ENCODE peak calls at places on chromosome 3, in nine cellular contexts. Z, J, I, P, G, A, C, T and R are unnamed samples.

GRCh38 chr3:146390006-146390772 is 79.2 kb downstream of the PLSCR2 start:
- DNase-seq in Z (no peak), J (no peak), I (no peak), P (no peak), G (no peak), A (no peak), C (no peak), T (no peak), R (no peak)

GRCh38 chr3:178353292-178353814 is 182.9 kb upstream of the KCNMB2 start:
- DNase-seq in Z (no peak), J (no peak), I (no peak), P (no peak), G (no peak), A (no peak), C (no peak), T (no peak), R (no peak)

GRCh38 chr3:146250449-146251382 is at the start of gene PLSCR4:
- DNase-seq in Z (peak), J (no peak), I (peak), P (no peak), G (peak), A (no peak), C (peak), T (no peak), R (peak)

GRCh38 chr3:127105587-127105986 is 87.3 kb upstream of the PRR23E start:
- DNase-seq in Z (no peak), J (no peak), I (no peak), P (no peak), G (no peak), A (no peak), C (no peak), T (no peak), R (no peak)

GRCh38 chr3:170137971-170138370 is 43.6 kb downstream of the PHC3 start:
- DNase-seq in Z (no peak), J (no peak), I (no peak), P (no peak), G (no peak), A (no peak), C (no peak), T (no peak), R (no peak)

GRCh38 chr3:21718161-21718765 is 32.7 kb downstream of the ZNF385D start:
- DNase-seq in Z (no peak), J (no peak), I (no peak), P (no peak), G (no peak), A (no peak), C (no peak), T (no peak), R (no peak)

GRCh38 chr3:141278196-141279073 is 46.8 kb downstream of the PXYLP1 start:
- DNase-seq in Z (no peak), J (no peak), I (no peak), P (no peak), G (no peak), A (no peak), C (no peak), T (no peak), R (no peak)

GRCh38 chr3:128282392-128283196 is 129.3 kb downstream of the EEFSEC start:
- DNase-seq in Z (peak), J (no peak), I (no peak), P (no peak), G (no peak), A (no peak), C (peak), T (no peak), R (peak)

GRCh38 chr3:63364495-63364894 is 86.4 kb downstream of the SYNPR start:
- DNase-seq in Z (no peak), J (no peak), I (no peak), P (no peak), G (no peak), A (no peak), C (no peak), T (no peak), R (no peak)

GRCh38 chr3:111335512-111335911 is 206.5 kb upstream of the CD96 start:
- DNase-seq in Z (no peak), J (no peak), I (no peak), P (no peak), G (no peak), A (no peak), C (no peak), T (no peak), R (no peak)

GRCh38 chr3:151880326-151880725 is 6.9 kb downstream of the SUCNR1 start:
- DNase-seq in Z (no peak), J (no peak), I (no peak), P (no peak), G (no peak), A (no peak), C (no peak), T (no peak), R (no peak)

GRCh38 chr3:140242818-140243276 is 307.9 kb downstream of the CLSTN2 start:
- DNase-seq in Z (no peak), J (no peak), I (no peak), P (no peak), G (no peak), A (no peak), C (peak), T (no peak), R (no peak)

GRCh38 chr3:9986230-9986725 is 363 bp downstream of the EMC3 start:
- DNase-seq in Z (no peak), J (no peak), I (no peak), P (no peak), G (no peak), A (no peak), C (no peak), T (no peak), R (no peak)

GRCh38 chr3:66747688-66748087 is 246.9 kb upstream of the LRIG1 start:
- DNase-seq in Z (no peak), J (no peak), I (no peak), P (no peak), G (no peak), A (no peak), C (no peak), T (no peak), R (no peak)

GRCh38 chr3:9396301-9396631 is 1.1 kb upstream of the SETD5 start:
- DNase-seq in Z (no peak), J (no peak), I (no peak), P (no peak), G (no peak), A (peak), C (no peak), T (no peak), R (no peak)

GRCh38 chr3:58260261-58260731 is 22.7 kb downstream of the ABHD6 start:
- DNase-seq in Z (no peak), J (no peak), I (no peak), P (no peak), G (no peak), A (no peak), C (no peak), T (no peak), R (no peak)

GRCh38 chr3:129970603-129971002 is 3.9 kb upstream of the TRH start:
- DNase-seq in Z (no peak), J (no peak), I (no peak), P (no peak), G (no peak), A (no peak), C (no peak), T (no peak), R (no peak)

GRCh38 chr3:31544634-31545033 is 11.9 kb downstream of the STT3B start:
- DNase-seq in Z (no peak), J (no peak), I (no peak), P (no peak), G (no peak), A (no peak), C (no peak), T (no peak), R (no peak)

GRCh38 chr3:182450942-182451607 is 342.2 kb upstream of the ATP11B start:
- DNase-seq in Z (no peak), J (no peak), I (no peak), P (no peak), G (no peak), A (no peak), C (no peak), T (no peak), R (no peak)

GRCh38 chr3:142886938-142887337 is 1.9 kb downstream of the PCOLCE2 start:
- DNase-seq in Z (no peak), J (no peak), I (no peak), P (no peak), G (no peak), A (no peak), C (no peak), T (no peak), R (no peak)

GRCh38 chr3:8622873-8623725 is 21.5 kb downstream of the SSUH2 start:
- DNase-seq in Z (no peak), J (no peak), I (peak), P (no peak), G (peak), A (peak), C (peak), T (peak), R (peak)

GRCh38 chr3:141050913-141051632 is at the start of gene SPSB4:
- DNase-seq in Z (peak), J (no peak), I (no peak), P (no peak), G (peak), A (no peak), C (peak), T (no peak), R (peak)

GRCh38 chr3:126070146-126070545 is 13.8 kb downstream of the SLC41A3 start:
- DNase-seq in Z (no peak), J (no peak), I (no peak), P (no peak), G (no peak), A (no peak), C (no peak), T (no peak), R (no peak)

GRCh38 chr3:84074767-84075166 is 884.0 kb upstream of the CADM2 start:
- DNase-seq in Z (no peak), J (no peak), I (no peak), P (no peak), G (no peak), A (no peak), C (no peak), T (no peak), R (no peak)

GRCh38 chr3:116442331-116443021 is 2.8 kb downstream of the LSAMP start:
- DNase-seq in Z (no peak), J (no peak), I (no peak), P (no peak), G (no peak), A (no peak), C (no peak), T (no peak), R (no peak)

GRCh38 chr3:10983219-10983916 is 9.2 kb upstream of the SLC6A1 start:
- DNase-seq in Z (no peak), J (no peak), I (no peak), P (no peak), G (no peak), A (no peak), C (no peak), T (peak), R (no peak)

GRCh38 chr3:10373686-10374261 is 52.9 kb upstream of the SEC13 start:
- DNase-seq in Z (peak), J (no peak), I (no peak), P (no peak), G (no peak), A (no peak), C (no peak), T (no peak), R (no peak)

GRCh38 chr3:194937144-194937543 is 251.5 kb downstream of the FAM43A start:
- DNase-seq in Z (no peak), J (no peak), I (no peak), P (no peak), G (no peak), A (no peak), C (no peak), T (no peak), R (no peak)

GRCh38 chr3:125594581-125595011 is 701 bp downstream of the OSBPL11 start:
- DNase-seq in Z (peak), J (no peak), I (peak), P (no peak), G (no peak), A (no peak), C (peak), T (peak), R (peak)

GRCh38 chr3:188842628-188843027 is 329.1 kb upstream of the TPRG1 start:
- DNase-seq in Z (no peak), J (no peak), I (no peak), P (no peak), G (no peak), A (no peak), C (no peak), T (no peak), R (no peak)

GRCh38 chr3:189674249-189674913 is 43.2 kb downstream of the TP63 start:
- DNase-seq in Z (no peak), J (no peak), I (no peak), P (no peak), G (no peak), A (no peak), C (no peak), T (no peak), R (no peak)

GRCh38 chr3:29291262-29291981 is 10.6 kb downstream of the RBMS3 start:
- DNase-seq in Z (no peak), J (no peak), I (no peak), P (no peak), G (no peak), A (no peak), C (no peak), T (no peak), R (no peak)

GRCh38 chr3:16803019-16803418 is 81.7 kb upstream of the PLCL2 start:
- DNase-seq in Z (no peak), J (no peak), I (no peak), P (no peak), G (no peak), A (no peak), C (no peak), T (no peak), R (no peak)

GRCh38 chr3:56904526-56905245 is 102.9 kb upstream of the ARHGEF3 start:
- DNase-seq in Z (no peak), J (no peak), I (no peak), P (no peak), G (no peak), A (no peak), C (no peak), T (no peak), R (no peak)

GRCh38 chr3:197137741-197138140 is 108.1 kb upstream of the MELTF start:
- DNase-seq in Z (peak), J (no peak), I (no peak), P (no peak), G (no peak), A (no peak), C (no peak), T (no peak), R (peak)